ENCODE peak calls at places on chromosomes 11 and 22, in seven cellular contexts. One of them, this sample, is unnamed.

GRCh38 chr11:84558085-84558905 is 1068.8 kb downstream of the DLG2 start:
- DNase-seq in retinal pigment epithelial cell: peak; percentile 14
- DNase-seq in right atrium auricular region: no peak
- DNase-seq in pancreas: peak; percentile 14
- DNase-seq in hepatocyte: peak; percentile 75
- DNase-seq in left lung: no peak
- DNase-seq in BJ: peak; percentile 2
- DNase-seq in this sample: peak; percentile 25

GRCh38 chr11:65431452-65432132 is 9.0 kb downstream of the NEAT1 start:
- DNase-seq in retinal pigment epithelial cell: no peak
- DNase-seq in right atrium auricular region: peak; percentile 44
- DNase-seq in pancreas: no peak
- DNase-seq in hepatocyte: no peak
- DNase-seq in left lung: no peak
- DNase-seq in BJ: no peak
- DNase-seq in this sample: no peak

GRCh38 chr11:77175869-77176539 is 48.0 kb downstream of the MYO7A start:
- DNase-seq in retinal pigment epithelial cell: no peak
- DNase-seq in right atrium auricular region: no peak
- DNase-seq in pancreas: no peak
- DNase-seq in hepatocyte: no peak
- DNase-seq in left lung: peak; percentile 87
- DNase-seq in BJ: no peak
- DNase-seq in this sample: no peak

GRCh38 chr11:57647960-57648776 is 1.5 kb downstream of the YPEL4 start:
- DNase-seq in retinal pigment epithelial cell: no peak
- DNase-seq in right atrium auricular region: no peak
- DNase-seq in pancreas: no peak
- DNase-seq in hepatocyte: peak; percentile 43
- DNase-seq in left lung: no peak
- DNase-seq in BJ: no peak
- DNase-seq in this sample: no peak

GRCh38 chr22:19129871-19130270 is 1.2 kb upstream of the TSSK2 start:
- DNase-seq in retinal pigment epithelial cell: no peak
- DNase-seq in right atrium auricular region: no peak
- DNase-seq in pancreas: no peak
- DNase-seq in hepatocyte: no peak
- DNase-seq in left lung: no peak
- DNase-seq in BJ: no peak
- DNase-seq in this sample: no peak

GRCh38 chr11:13931356-13931755 is 31.2 kb upstream of the SPON1 start:
- DNase-seq in retinal pigment epithelial cell: no peak
- DNase-seq in right atrium auricular region: no peak
- DNase-seq in pancreas: no peak
- DNase-seq in hepatocyte: no peak
- DNase-seq in left lung: no peak
- DNase-seq in BJ: no peak
- DNase-seq in this sample: no peak

GRCh38 chr11:102144357-102145342 is 34.4 kb downstream of the YAP1 start:
- DNase-seq in retinal pigment epithelial cell: peak; percentile 53
- DNase-seq in right atrium auricular region: no peak
- DNase-seq in pancreas: no peak
- DNase-seq in hepatocyte: peak; percentile 23
- DNase-seq in left lung: no peak
- DNase-seq in BJ: no peak
- DNase-seq in this sample: no peak

GRCh38 chr11:72241290-72241781 is 2.6 kb downstream of the PHOX2A start:
- DNase-seq in retinal pigment epithelial cell: no peak
- DNase-seq in right atrium auricular region: no peak
- DNase-seq in pancreas: no peak
- DNase-seq in hepatocyte: no peak
- DNase-seq in left lung: no peak
- DNase-seq in BJ: no peak
- DNase-seq in this sample: no peak

GRCh38 chr22:23536821-23537345 is 43.2 kb downstream of the IGLL1 start:
- DNase-seq in retinal pigment epithelial cell: no peak
- DNase-seq in right atrium auricular region: no peak
- DNase-seq in pancreas: no peak
- DNase-seq in hepatocyte: no peak
- DNase-seq in left lung: peak; percentile 25
- DNase-seq in BJ: no peak
- DNase-seq in this sample: no peak

GRCh38 chr11:61574611-61575010 is 6.3 kb downstream of the SYT7 start:
- DNase-seq in retinal pigment epithelial cell: no peak
- DNase-seq in right atrium auricular region: no peak
- DNase-seq in pancreas: no peak
- DNase-seq in hepatocyte: no peak
- DNase-seq in left lung: no peak
- DNase-seq in BJ: no peak
- DNase-seq in this sample: no peak

GRCh38 chr11:61577383-61578118 is 3.3 kb downstream of the SYT7 start:
- DNase-seq in retinal pigment epithelial cell: no peak
- DNase-seq in right atrium auricular region: no peak
- DNase-seq in pancreas: no peak
- DNase-seq in hepatocyte: peak; percentile 52
- DNase-seq in left lung: no peak
- DNase-seq in BJ: no peak
- DNase-seq in this sample: no peak

GRCh38 chr11:61578819-61579218 is 2.1 kb downstream of the SYT7 start:
- DNase-seq in retinal pigment epithelial cell: no peak
- DNase-seq in right atrium auricular region: no peak
- DNase-seq in pancreas: no peak
- DNase-seq in hepatocyte: no peak
- DNase-seq in left lung: no peak
- DNase-seq in BJ: no peak
- DNase-seq in this sample: no peak

GRCh38 chr11:61572913-61573312 is 8.0 kb downstream of the SYT7 start:
- DNase-seq in retinal pigment epithelial cell: no peak
- DNase-seq in right atrium auricular region: no peak
- DNase-seq in pancreas: no peak
- DNase-seq in hepatocyte: no peak
- DNase-seq in left lung: no peak
- DNase-seq in BJ: no peak
- DNase-seq in this sample: no peak

GRCh38 chr11:61575886-61576516 is 4.9 kb downstream of the SYT7 start:
- DNase-seq in retinal pigment epithelial cell: no peak
- DNase-seq in right atrium auricular region: no peak
- DNase-seq in pancreas: no peak
- DNase-seq in hepatocyte: no peak
- DNase-seq in left lung: no peak
- DNase-seq in BJ: no peak
- DNase-seq in this sample: no peak
- H3K4me3 ChIP-seq in retinal pigment epithelial cell: no peak overlapping the region
- H3K4me3 ChIP-seq in right atrium auricular region: no peak overlapping the region
- H3K4me3 ChIP-seq in pancreas: no peak overlapping the region
- H3K4me3 ChIP-seq in hepatocyte: no peak overlapping the region
- H3K4me3 ChIP-seq in left lung: no peak overlapping the region
- H3K4me3 ChIP-seq in BJ: no peak overlapping the region
- H3K4me3 ChIP-seq in this sample: no peak overlapping the region

GRCh38 chr11:1048375-1049070 is 12.0 kb upstream of the MUC6 start:
- DNase-seq in retinal pigment epithelial cell: no peak
- DNase-seq in right atrium auricular region: no peak
- DNase-seq in pancreas: no peak
- DNase-seq in hepatocyte: no peak
- DNase-seq in left lung: no peak
- DNase-seq in BJ: no peak
- DNase-seq in this sample: no peak
- TF ChIP-seq CTCF in retinal pigment epithelial cell: peak; percentile 12
- TF ChIP-seq CTCF in right atrium auricular region: no peak
- TF ChIP-seq CTCF in pancreas: no peak
- TF ChIP-seq CTCF in hepatocyte: no peak
- TF ChIP-seq CTCF in left lung: no peak
- TF ChIP-seq CTCF in BJ: no peak
- TF ChIP-seq CTCF in this sample: no peak

DNA sequence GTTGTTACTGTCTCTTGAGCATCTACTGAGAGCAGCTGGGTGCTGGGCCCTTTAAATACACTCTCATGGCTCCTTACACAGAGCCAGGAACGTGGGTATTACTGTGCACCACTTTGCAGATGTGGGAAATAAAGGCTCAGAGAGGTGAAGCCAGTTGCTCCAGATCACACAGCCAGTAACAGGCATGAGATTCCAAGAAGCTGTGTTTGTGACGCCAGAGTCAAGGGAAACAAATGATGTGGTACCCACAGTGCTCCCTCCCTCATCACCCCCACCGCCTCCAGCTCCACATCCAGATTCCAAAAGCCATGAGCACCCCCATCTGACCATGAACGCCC is 1.4 kb upstream of the PRDM11 start:
- DNase-seq in retinal pigment epithelial cell: no peak
- DNase-seq in right atrium auricular region: no peak
- DNase-seq in pancreas: no peak
- DNase-seq in hepatocyte: no peak
- DNase-seq in left lung: no peak
- DNase-seq in BJ: no peak
- DNase-seq in this sample: no peak
- H3K4me3 ChIP-seq in retinal pigment epithelial cell: no peak overlapping the region
- H3K4me3 ChIP-seq in right atrium auricular region: no peak overlapping the region
- H3K4me3 ChIP-seq in pancreas: no peak overlapping the region
- H3K4me3 ChIP-seq in hepatocyte: no peak overlapping the region
- H3K4me3 ChIP-seq in left lung: no peak overlapping the region
- H3K4me3 ChIP-seq in BJ: no peak overlapping the region
- H3K4me3 ChIP-seq in this sample: no peak overlapping the region

DNA sequence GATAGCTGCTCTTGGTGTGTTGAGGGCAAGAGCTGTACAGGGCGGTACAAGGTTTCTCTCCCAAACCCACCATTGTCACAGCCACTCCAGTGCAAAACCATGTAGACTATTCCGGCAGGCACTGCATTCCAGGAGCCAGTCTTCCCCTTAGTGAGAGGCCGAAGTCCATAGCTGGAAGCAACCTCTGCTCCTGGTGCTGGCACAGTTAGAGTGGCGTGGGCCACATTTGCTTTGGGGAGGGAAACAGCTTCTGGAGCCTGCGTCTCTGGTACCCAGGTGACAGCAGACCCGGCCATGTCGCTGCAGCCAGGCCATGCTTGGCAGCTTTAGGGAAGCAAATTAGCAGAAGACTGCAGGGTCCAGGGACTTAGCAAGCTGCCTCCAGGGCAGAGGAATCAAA is 788.0 kb downstream of the BRD1 start:
- DNase-seq in retinal pigment epithelial cell: no peak
- DNase-seq in right atrium auricular region: no peak
- DNase-seq in pancreas: no peak
- DNase-seq in hepatocyte: no peak
- DNase-seq in left lung: no peak
- DNase-seq in BJ: no peak
- DNase-seq in this sample: no peak
- TF ChIP-seq CTCF in retinal pigment epithelial cell: no peak
- TF ChIP-seq CTCF in right atrium auricular region: no peak
- TF ChIP-seq CTCF in pancreas: no peak
- TF ChIP-seq CTCF in hepatocyte: no peak
- TF ChIP-seq CTCF in left lung: no peak
- TF ChIP-seq CTCF in BJ: no peak
- TF ChIP-seq CTCF in this sample: no peak

GRCh38 chr11:118887219-118887618 is 3.5 kb downstream of the CXCR5 start:
- DNase-seq in retinal pigment epithelial cell: no peak
- DNase-seq in right atrium auricular region: no peak
- DNase-seq in pancreas: no peak
- DNase-seq in hepatocyte: no peak
- DNase-seq in left lung: no peak
- DNase-seq in BJ: no peak
- DNase-seq in this sample: no peak
- H3K4me3 ChIP-seq in retinal pigment epithelial cell: no peak overlapping the region
- H3K4me3 ChIP-seq in right atrium auricular region: no peak overlapping the region
- H3K4me3 ChIP-seq in pancreas: no peak overlapping the region
- H3K4me3 ChIP-seq in hepatocyte: no peak overlapping the region
- H3K4me3 ChIP-seq in left lung: no peak overlapping the region
- H3K4me3 ChIP-seq in BJ: no peak overlapping the region
- H3K4me3 ChIP-seq in this sample: no peak overlapping the region

GRCh38 chr11:109317726-109318125 is 104.3 kb upstream of the C11orf87 start:
- DNase-seq in retinal pigment epithelial cell: no peak
- DNase-seq in right atrium auricular region: no peak
- DNase-seq in pancreas: no peak
- DNase-seq in hepatocyte: no peak
- DNase-seq in left lung: no peak
- DNase-seq in BJ: no peak
- DNase-seq in this sample: no peak

DNA sequence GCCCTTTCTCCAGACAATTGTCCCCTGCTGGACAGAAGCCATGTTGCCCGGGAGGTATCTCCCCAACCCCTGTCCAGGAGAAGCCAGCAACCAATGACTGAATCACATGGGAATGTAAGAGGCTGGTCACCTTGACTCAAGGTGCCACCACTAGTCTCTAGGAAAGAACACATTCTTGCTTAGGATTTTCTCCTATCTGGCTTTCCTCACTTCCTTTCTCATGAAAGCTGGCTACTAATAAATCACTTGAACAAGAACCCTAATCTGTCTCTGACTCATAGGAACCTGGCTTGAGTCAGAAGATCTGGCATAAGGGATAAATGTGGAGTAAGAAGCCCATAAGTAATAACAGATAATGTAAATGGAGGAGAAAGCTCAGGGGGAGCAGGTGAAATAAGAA is 101.4 kb upstream of the C11orf87 start:
- DNase-seq in retinal pigment epithelial cell: peak; percentile 78
- DNase-seq in right atrium auricular region: no peak
- DNase-seq in pancreas: no peak
- DNase-seq in hepatocyte: peak; percentile 9
- DNase-seq in left lung: no peak
- DNase-seq in BJ: no peak
- DNase-seq in this sample: peak; percentile 16
- TF ChIP-seq CTCF in retinal pigment epithelial cell: no peak
- TF ChIP-seq CTCF in right atrium auricular region: no peak
- TF ChIP-seq CTCF in pancreas: no peak
- TF ChIP-seq CTCF in hepatocyte: no peak
- TF ChIP-seq CTCF in left lung: no peak
- TF ChIP-seq CTCF in BJ: no peak
- TF ChIP-seq CTCF in this sample: no peak

GRCh38 chr22:35649026-35649553 is 844 bp downstream of the APOL6 start:
- DNase-seq in retinal pigment epithelial cell: no peak
- DNase-seq in right atrium auricular region: no peak
- DNase-seq in pancreas: no peak
- DNase-seq in hepatocyte: no peak
- DNase-seq in left lung: no peak
- DNase-seq in BJ: no peak
- DNase-seq in this sample: no peak
- H3K4me3 ChIP-seq in retinal pigment epithelial cell: no peak overlapping the region
- H3K4me3 ChIP-seq in right atrium auricular region: peak overlapping the region; percentile 62
- H3K4me3 ChIP-seq in pancreas: peak overlapping the region; percentile 71
- H3K4me3 ChIP-seq in hepatocyte: peak overlapping the region; percentile 37
- H3K4me3 ChIP-seq in left lung: peak overlapping the region; percentile 44
- H3K4me3 ChIP-seq in BJ: peak overlapping the region; percentile 58
- H3K4me3 ChIP-seq in this sample: peak overlapping the region; percentile 75

GRCh38 chr11:257766-258493 is 20.3 kb upstream of the NLRP6 start:
- DNase-seq in retinal pigment epithelial cell: no peak
- DNase-seq in right atrium auricular region: no peak
- DNase-seq in pancreas: no peak
- DNase-seq in hepatocyte: no peak
- DNase-seq in left lung: no peak
- DNase-seq in BJ: no peak
- DNase-seq in this sample: no peak
- TF ChIP-seq CTCF in retinal pigment epithelial cell: peak; percentile 19
- TF ChIP-seq CTCF in right atrium auricular region: no peak
- TF ChIP-seq CTCF in pancreas: no peak
- TF ChIP-seq CTCF in hepatocyte: peak; percentile 12
- TF ChIP-seq CTCF in left lung: no peak
- TF ChIP-seq CTCF in BJ: no peak
- TF ChIP-seq CTCF in this sample: peak; percentile 46

GRCh38 chr22:17706947-17707346 is 67.3 kb downstream of the BID start:
- DNase-seq in retinal pigment epithelial cell: no peak
- DNase-seq in right atrium auricular region: no peak
- DNase-seq in pancreas: no peak
- DNase-seq in hepatocyte: no peak
- DNase-seq in left lung: no peak
- DNase-seq in BJ: no peak
- DNase-seq in this sample: no peak
- H3K4me3 ChIP-seq in retinal pigment epithelial cell: peak overlapping the region; percentile 43
- H3K4me3 ChIP-seq in right atrium auricular region: peak overlapping the region; percentile 10
- H3K4me3 ChIP-seq in pancreas: peak overlapping the region; percentile 9
- H3K4me3 ChIP-seq in hepatocyte: no peak overlapping the region
- H3K4me3 ChIP-seq in left lung: no peak overlapping the region
- H3K4me3 ChIP-seq in BJ: peak overlapping the region; percentile 34
- H3K4me3 ChIP-seq in this sample: peak overlapping the region; percentile 63

This sample was measured in epithelial cell of proximal tubule.